ENCODE peak calls at places on chromosomes 6 and 20, in eight cellular contexts. M, F, J, S, P, Z, E and X are unnamed samples.

GRCh38 chr6:15036690-15037245 is 209.1 kb upstream of the JARID2 start:
- DNase-seq in M (peak), F (peak), J (no peak), S (no peak), P (peak), Z (no peak), E (no peak), X (peak)

GRCh38 chr6:140174509-140174908 is 800.1 kb upstream of the CITED2 start:
- DNase-seq in M (no peak), F (no peak), J (peak), S (no peak), P (no peak), Z (no peak), E (peak), X (no peak)

GRCh38 chr6:12246900-12247299 is 43.3 kb upstream of the EDN1 start:
- DNase-seq in M (no peak), F (no peak), J (no peak), S (no peak), P (no peak), Z (no peak), E (no peak), X (no peak)

GRCh38 chr6:90216081-90216977 is 80.3 kb downstream of the BACH2 start:
- DNase-seq in M (no peak), F (no peak), J (no peak), S (no peak), P (no peak), Z (peak), E (no peak), X (no peak)

GRCh38 chr6:77474286-77474956 is 11.1 kb upstream of the HTR1B start:
- DNase-seq in M (no peak), F (no peak), J (no peak), S (no peak), P (no peak), Z (no peak), E (no peak), X (no peak)

GRCh38 chr20:49993301-49993751 is 10.5 kb downstream of the SNAI1 start:
- DNase-seq in M (no peak), F (no peak), J (no peak), S (no peak), P (no peak), Z (no peak), E (no peak), X (no peak)

GRCh38 chr6:121436966-121437756 is 1.7 kb downstream of the GJA1 start:
- DNase-seq in M (no peak), F (peak), J (no peak), S (no peak), P (peak), Z (peak), E (peak), X (no peak)

GRCh38 chr20:9457055-9457454 is 57.3 kb upstream of the LAMP5 start:
- DNase-seq in M (no peak), F (no peak), J (no peak), S (no peak), P (no peak), Z (no peak), E (no peak), X (no peak)

GRCh38 chr6:130513770-130514169 is 148.0 kb downstream of the TMEM200A start:
- DNase-seq in M (no peak), F (no peak), J (peak), S (peak), P (no peak), Z (peak), E (peak), X (no peak)

GRCh38 chr20:22582386-22582959 is 1.9 kb downstream of the FOXA2 start:
- DNase-seq in M (no peak), F (no peak), J (no peak), S (no peak), P (no peak), Z (no peak), E (no peak), X (no peak)

GRCh38 chr6:139416146-139416545 is 41.7 kb upstream of the CITED2 start:
- DNase-seq in M (no peak), F (no peak), J (no peak), S (no peak), P (no peak), Z (no peak), E (peak), X (no peak)

GRCh38 chr6:160254467-160255312 is 3.9 kb downstream of the SLC22A2 start:
- DNase-seq in M (no peak), F (no peak), J (no peak), S (no peak), P (no peak), Z (no peak), E (no peak), X (no peak)

GRCh38 chr6:161141173-161141572 is 132.7 kb downstream of the AGPAT4 start:
- DNase-seq in M (no peak), F (no peak), J (no peak), S (no peak), P (no peak), Z (no peak), E (peak), X (peak)

GRCh38 chr20:2299301-2299700 is 3.5 kb downstream of the TGM3 start:
- DNase-seq in M (no peak), F (no peak), J (no peak), S (no peak), P (peak), Z (no peak), E (no peak), X (peak)

GRCh38 chr6:111872521-111873177 is 603 bp downstream of the FYN start:
- DNase-seq in M (no peak), F (no peak), J (no peak), S (no peak), P (peak), Z (peak), E (peak), X (peak)

GRCh38 chr20:40882173-40882572 is 146.4 kb upstream of the TOP1 start:
- DNase-seq in M (no peak), F (no peak), J (no peak), S (no peak), P (no peak), Z (peak), E (no peak), X (no peak)

GRCh38 chr6:53264915-53265615 is 83.7 kb downstream of the ELOVL5 start:
- DNase-seq in M (no peak), F (no peak), J (no peak), S (no peak), P (no peak), Z (no peak), E (no peak), X (no peak)

GRCh38 chr6:161076211-161076677 is 84.7 kb downstream of the MAP3K4 start:
- DNase-seq in M (no peak), F (no peak), J (no peak), S (no peak), P (no peak), Z (no peak), E (peak), X (no peak)

GRCh38 chr6:41366150-41366549 is 30.7 kb downstream of the NCR2 start:
- DNase-seq in M (no peak), F (no peak), J (no peak), S (no peak), P (no peak), Z (no peak), E (no peak), X (no peak)

GRCh38 chr20:9092101-9092500 is 23.2 kb downstream of the PLCB4 start:
- DNase-seq in M (no peak), F (no peak), J (no peak), S (no peak), P (no peak), Z (no peak), E (no peak), X (no peak)

GRCh38 chr20:50245561-50246366 is 55.1 kb downstream of the CEBPB start:
- DNase-seq in M (no peak), F (no peak), J (no peak), S (no peak), P (no peak), Z (no peak), E (peak), X (no peak)

GRCh38 chr6:147382945-147383554 is 125.4 kb upstream of the SAMD5 start:
- DNase-seq in M (no peak), F (no peak), J (peak), S (no peak), P (no peak), Z (no peak), E (peak), X (peak)

GRCh38 chr20:38674178-38675133 is 49.8 kb upstream of the SLC32A1 start:
- DNase-seq in M (no peak), F (peak), J (no peak), S (no peak), P (no peak), Z (peak), E (peak), X (peak)

GRCh38 chr6:98586163-98586562 is 248.2 kb upstream of the POU3F2 start:
- DNase-seq in M (no peak), F (no peak), J (no peak), S (no peak), P (no peak), Z (no peak), E (no peak), X (no peak)

GRCh38 chr20:44033344-44033743 is 118.7 kb downstream of the TOX2 start:
- DNase-seq in M (no peak), F (no peak), J (no peak), S (no peak), P (no peak), Z (no peak), E (peak), X (no peak)

GRCh38 chr20:25356294-25356933 is 34.2 kb downstream of the ABHD12 start:
- DNase-seq in M (no peak), F (no peak), J (no peak), S (no peak), P (no peak), Z (no peak), E (no peak), X (peak)

GRCh38 chr20:5642155-5642981 is 107.8 kb upstream of the SHLD1 start:
- DNase-seq in M (no peak), F (peak), J (peak), S (peak), P (peak), Z (no peak), E (peak), X (peak)

GRCh38 chr6:7580927-7581618 is 8.9 kb upstream of the SNRNP48 start:
- DNase-seq in M (no peak), F (no peak), J (no peak), S (no peak), P (no peak), Z (no peak), E (no peak), X (no peak)

GRCh38 chr6:53741001-53741400 is 53.8 kb upstream of the LRRC1 start:
- DNase-seq in M (no peak), F (no peak), J (no peak), S (no peak), P (no peak), Z (no peak), E (no peak), X (no peak)